ENCODE peak calls at places on chromosomes 12 and 14, in four cellular contexts. R, Z, P and L are unnamed samples.
A peak's percentile ranks its signal among the peaks of the same experiment; 100 is the strongest.

GRCh38 chr14:71852201-71852600 is 80.0 kb upstream of the RGS6 start:
- DNase-seq in R (no peak), Z (peak; percentile 3), P (peak; percentile 28), L (no peak)

GRCh38 chr12:50925342-50925651 is 27.0 kb upstream of the HIGD1C start:
- DNase-seq in R (peak; percentile 59), Z (no peak), P (no peak), L (no peak)

GRCh38 chr14:77059276-77059934 is 30.9 kb upstream of the IRF2BPL start:
- DNase-seq in R (peak; percentile 86), Z (no peak), P (peak; percentile 95), L (no peak)

GRCh38 chr12:116863275-116863767 is 17.9 kb downstream of the HRK start:
- DNase-seq in R (peak; percentile 88), Z (no peak), P (peak; percentile 21), L (peak; percentile 47)

GRCh38 chr14:105138551-105139111 is 29.9 kb downstream of the JAG2 start:
- DNase-seq in R (no peak), Z (no peak), P (no peak), L (no peak)

GRCh38 chr12:52278931-52279682 is 4.7 kb downstream of the KRT86 start:
- DNase-seq in R (peak; percentile 88), Z (peak; percentile 69), P (peak; percentile 67), L (peak; percentile 96)

GRCh38 chr12:96881608-96882007 is 25.4 kb upstream of the NEDD1 start:
- DNase-seq in R (no peak), Z (no peak), P (no peak), L (no peak)

GRCh38 chr12:47707355-47707754 is 1.5 kb upstream of the RPAP3 start:
- DNase-seq in R (no peak), Z (no peak), P (no peak), L (no peak)

GRCh38 chr12:29516431-29516875 is 19.0 kb upstream of the OVCH1 start:
- DNase-seq in R (no peak), Z (no peak), P (peak; percentile 70), L (no peak)

GRCh38 chr12:45907955-45908354 is 82.4 kb downstream of the SCAF11 start:
- DNase-seq in R (no peak), Z (no peak), P (no peak), L (no peak)

GRCh38 chr12:3019005-3019680 is 58.0 kb upstream of the TSPAN9 start:
- DNase-seq in R (no peak), Z (no peak), P (no peak), L (no peak)

GRCh38 chr14:92549853-92550244 is 36.3 kb downstream of the RIN3 start:
- DNase-seq in R (no peak), Z (no peak), P (no peak), L (no peak)

GRCh38 chr12:117686911-117687377 is 281.8 kb downstream of the KSR2 start:
- DNase-seq in R (no peak), Z (no peak), P (peak; percentile 93), L (no peak)

GRCh38 chr12:6554168-6554989 is 1.5 kb downstream of the IFFO1 start:
- DNase-seq in R (peak; percentile 96), Z (peak; percentile 79), P (peak; percentile 87), L (peak; percentile 93)

GRCh38 chr14:31229638-31230229 is 22.1 kb upstream of the HECTD1 start:
- DNase-seq in R (peak; percentile 54), Z (peak; percentile 29), P (peak; percentile 95), L (no peak)

GRCh38 chr12:121405211-121405610 is 5.3 kb downstream of the RNF34 start:
- DNase-seq in R (no peak), Z (no peak), P (no peak), L (no peak)

GRCh38 chr14:29941401-29941800 is 13.8 kb upstream of the PRKD1 start:
- DNase-seq in R (peak; percentile 61), Z (no peak), P (no peak), L (no peak)

GRCh38 chr12:115394498-115395220 is 710.7 kb upstream of the TBX3 start:
- DNase-seq in R (no peak), Z (no peak), P (peak; percentile 16), L (no peak)

GRCh38 chr12:44833561-44833960 is 42.6 kb downstream of the NELL2 start:
- DNase-seq in R (no peak), Z (no peak), P (no peak), L (no peak)

GRCh38 chr14:93879362-93879983 is 47.7 kb upstream of the FAM181A start:
- DNase-seq in R (no peak), Z (no peak), P (no peak), L (no peak)

GRCh38 chr14:60133487-60133886 is 31.7 kb downstream of the DHRS7 start:
- DNase-seq in R (no peak), Z (no peak), P (no peak), L (no peak)

GRCh38 chr12:47779301-47779942 is 6.4 kb downstream of the SLC48A1 start:
- DNase-seq in R (peak; percentile 97), Z (peak; percentile 92), P (peak; percentile 84), L (peak; percentile 88)

GRCh38 chr12:19482551-19483109 is 43.3 kb downstream of the AEBP2 start:
- DNase-seq in R (peak; percentile 79), Z (no peak), P (peak; percentile 30), L (no peak)

GRCh38 chr12:68428724-68429580 is 96.8 kb upstream of the MDM1 start:
- DNase-seq in R (no peak), Z (no peak), P (peak; percentile 51), L (no peak)

GRCh38 chr14:65229431-65230286 is 127.3 kb upstream of the MAX start:
- DNase-seq in R (peak; percentile 60), Z (peak; percentile 85), P (peak; percentile 63), L (no peak)

GRCh38 chr14:52354257-52354656 is 40.1 kb downstream of the PTGER2 start:
- DNase-seq in R (no peak), Z (no peak), P (no peak), L (no peak)

GRCh38 chr12:83153156-83153555 is 466.4 kb downstream of the TMTC2 start:
- DNase-seq in R (no peak), Z (no peak), P (no peak), L (no peak)

GRCh38 chr12:41795910-41796309 is 348.8 kb downstream of the GXYLT1 start:
- DNase-seq in R (peak; percentile 76), Z (no peak), P (no peak), L (peak; percentile 34)

GRCh38 chr14:76697246-76697645 is 64.0 kb upstream of the VASH1 start:
- DNase-seq in R (no peak), Z (no peak), P (no peak), L (no peak)

GRCh38 chr12:23140710-23141109 is 515.7 kb downstream of the ETNK1 start:
- DNase-seq in R (no peak), Z (no peak), P (no peak), L (no peak)

GRCh38 chr14:27557445-27557844 is 959.6 kb upstream of the NOVA1 start:
- DNase-seq in R (no peak), Z (no peak), P (no peak), L (no peak)

GRCh38 chr12:59182191-59182590 is 261.9 kb upstream of the LRIG3 start:
- DNase-seq in R (no peak), Z (no peak), P (peak; percentile 32), L (no peak)

GRCh38 chr12:94925729-94926128 is 77.8 kb downstream of the NDUFA12 start:
- DNase-seq in R (no peak), Z (no peak), P (no peak), L (no peak)

GRCh38 chr12:110245278-110245868 is 35.7 kb upstream of the ATP2A2 start:
- DNase-seq in R (peak; percentile 78), Z (no peak), P (no peak), L (peak; percentile 76)

GRCh38 chr12:117360551-117361311 is 695 bp downstream of the NOS1 start:
- DNase-seq in R (peak; percentile 58), Z (no peak), P (no peak), L (no peak)

GRCh38 chr14:45970589-45970988 is 681.0 kb downstream of the RPL10L start:
- DNase-seq in R (no peak), Z (no peak), P (no peak), L (no peak)

DNA sequence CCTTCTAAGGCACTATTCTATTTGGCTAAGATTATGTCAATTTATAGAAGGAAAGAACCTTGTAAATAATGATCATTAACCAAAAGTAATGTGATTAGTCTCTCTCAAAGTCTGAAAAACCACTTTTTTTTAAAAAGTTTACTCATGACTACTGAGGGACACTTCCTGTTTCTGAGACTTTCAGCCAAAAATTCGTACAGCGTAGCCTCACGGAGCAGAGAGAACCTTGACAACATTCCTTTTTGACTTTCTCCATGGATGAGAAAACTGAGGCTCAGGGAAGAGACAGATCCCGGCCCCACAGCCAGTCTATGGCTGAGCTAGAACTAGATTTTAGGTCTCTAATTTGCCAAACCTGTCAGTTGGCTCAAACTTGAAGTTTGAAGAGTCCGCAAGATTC is 68.2 kb downstream of the DAD1 start:
- DNase-seq in R (no peak), Z (no peak), P (no peak), L (no peak)
- H3K18ac ChIP-seq in R (no peak overlapping the region), Z (no peak overlapping the region), P (peak overlapping the region; percentile 12), L (no peak overlapping the region)

GRCh38 chr12:106080111-106080732 is 58.5 kb downstream of the NUAK1 start:
- DNase-seq in R (no peak), Z (peak; percentile 56), P (peak; percentile 74), L (no peak)
- H2BK12ac ChIP-seq in R (no peak overlapping the region), Z (no peak overlapping the region), P (peak overlapping the region; percentile 90), L (no peak overlapping the region)

GRCh38 chr12:75722714-75723200 is 211.3 kb upstream of the KRR1 start:
- DNase-seq in R (no peak), Z (no peak), P (peak; percentile 86), L (no peak)
- H3K18ac ChIP-seq in R (no peak overlapping the region), Z (no peak overlapping the region), P (no peak overlapping the region), L (no peak overlapping the region)

GRCh38 chr14:68940614-68941185 is 38.4 kb downstream of the ACTN1 start:
- DNase-seq in R (no peak), Z (no peak), P (peak; percentile 56), L (no peak)
- H2BK12ac ChIP-seq in R (no peak overlapping the region), Z (no peak overlapping the region), P (no peak overlapping the region), L (no peak overlapping the region)

DNA sequence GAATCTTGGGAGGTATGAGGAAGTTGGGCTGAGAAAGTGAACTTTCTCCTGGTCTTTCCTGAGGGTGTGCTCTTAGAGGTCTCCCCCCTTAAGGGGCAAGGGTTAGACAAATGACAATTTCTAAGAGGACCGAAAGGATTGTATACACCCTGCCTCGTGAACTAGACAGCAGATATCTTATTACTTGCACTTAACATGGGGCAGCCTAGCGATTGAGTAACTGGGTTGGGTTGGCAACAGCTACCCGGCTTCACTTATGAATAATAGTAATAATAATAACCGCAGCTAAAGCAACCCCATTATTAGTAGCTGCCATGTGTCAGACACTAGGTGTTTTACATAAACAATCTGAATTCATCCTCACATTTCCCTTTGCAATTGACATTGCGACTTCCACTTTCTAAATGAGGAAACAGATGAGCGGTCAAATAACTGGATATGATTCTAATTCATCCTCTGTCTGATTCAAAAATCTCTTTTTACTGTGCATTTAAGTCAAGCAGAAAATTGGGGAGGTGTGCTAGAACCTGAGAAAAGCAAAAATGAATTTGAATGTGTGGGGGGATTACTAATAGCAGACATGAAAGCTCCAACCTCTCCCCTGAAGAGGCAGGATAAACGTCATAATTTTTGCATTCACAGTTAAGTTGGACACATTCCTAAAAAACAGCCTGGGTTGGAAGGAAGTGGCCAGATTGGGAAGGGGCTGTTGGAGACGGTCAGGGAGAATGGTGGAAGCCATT is 12.9 kb downstream of the EMP1 start:
- DNase-seq in R (no peak), Z (no peak), P (peak; percentile 21), L (no peak)
- H3K18ac ChIP-seq in R (no peak overlapping the region), Z (no peak overlapping the region), P (peak overlapping the region; percentile 28), L (no peak overlapping the region)